ENCODE peak calls at places on chromosomes 2 and 18, in nine cellular contexts. H is activated T-helper 1 cell treated with anti-CD3 and anti-CD28 coated beads, Interleukin-2, amount 50 U/mL, for 16 hours; T is stimulated activated CD8-positive, alpha-beta memory T cell treated with anti-CD3 and anti-CD28 coated beads, Interleukin-2, amount 100 ng/mL, for 48 hours; E is body of pancreas; L is tibial nerve; Y is GM06990; S is NCI-H1092; F is chondrocyte; I is DMS 273 treated with DMSO at 0.1 percent for 48 hours. G is an unnamed sample.

GRCh38 chr2:28199995-28200394 is 192.7 kb upstream of the FOSL2 start:
- DNase-seq in S (no peak), L (no peak), F (no peak), E (no peak), Y (no peak), T (no peak), I (no peak), H (no peak), G (no peak)

GRCh38 chr2:213125646-213126347 is 25.6 kb downstream of the IKZF2 start:
- DNase-seq in I (no peak), T (no peak), Y (no peak), F (no peak), S (no peak), L (no peak), E (no peak), H (no peak), G (no peak)

GRCh38 chr18:13710460-13710859 is 15.9 kb downstream of the FAM210A start:
- DNase-seq in T (no peak), S (no peak), F (no peak), L (no peak), H (no peak), I (no peak), Y (no peak), E (no peak), G (no peak)

GRCh38 chr18:1094408-1094807 is 189.7 kb downstream of the ADCYAP1 start:
- DNase-seq in L (no peak), Y (no peak), F (no peak), S (no peak), T (no peak), H (no peak), I (no peak), E (no peak), G (no peak)

GRCh38 chr2:45404807-45405297 is 206.2 kb downstream of the SRBD1 start:
- DNase-seq in H (no peak), E (no peak), S (no peak), T (no peak), F (no peak), I (no peak), L (no peak), Y (no peak), G (no peak)

GRCh38 chr2:140308706-140309105 is 1528.5 kb upstream of the NXPH2 start:
- DNase-seq in H (no peak), I (no peak), E (no peak), L (no peak), F (no peak), S (no peak), Y (no peak), T (no peak), G (no peak)

GRCh38 chr2:45850558-45850957 is 199.1 kb downstream of the PRKCE start:
- DNase-seq in L (no peak), I (no peak), Y (no peak), H (no peak), S (no peak), T (no peak), F (no peak), E (no peak), G (no peak)

GRCh38 chr2:118847447-118848172 is at the start of gene EN1:
- DNase-seq in E (peak; percentile 19), F (no peak), L (no peak), I (peak; percentile 16), Y (no peak), H (no peak), S (no peak), T (no peak), G (no peak)

GRCh38 chr2:7118606-7119503 is 201.6 kb downstream of the RNF144A start:
- DNase-seq in E (no peak), F (no peak), S (no peak), I (no peak), T (no peak), H (no peak), Y (no peak), L (peak; percentile 18), G (no peak)

GRCh38 chr18:56044239-56044638 is 456.2 kb upstream of the TCF4 start:
- DNase-seq in T (no peak), H (no peak), I (no peak), E (no peak), S (no peak), L (no peak), Y (no peak), F (no peak), G (no peak)

GRCh38 chr2:149732730-149733290 is 145.2 kb upstream of the MMADHC start:
- DNase-seq in H (no peak), I (no peak), S (no peak), Y (no peak), E (no peak), L (no peak), F (no peak), T (no peak), G (no peak)

GRCh38 chr2:135822855-135823254 is 14.1 kb downstream of the LCT start:
- DNase-seq in L (no peak), I (no peak), Y (no peak), E (no peak), S (no peak), H (no peak), F (no peak), T (no peak), G (no peak)

GRCh38 chr2:149894760-149895159 is 307.2 kb upstream of the MMADHC start:
- DNase-seq in H (no peak), E (peak; percentile 15), Y (no peak), I (no peak), F (no peak), S (no peak), T (no peak), L (no peak), G (no peak)

GRCh38 chr2:43184339-43184895 is 42.0 kb downstream of the ZFP36L2 start:
- DNase-seq in I (no peak), L (no peak), T (no peak), S (no peak), E (no peak), H (no peak), Y (no peak), F (no peak), G (peak; percentile 34)

GRCh38 chr2:176079851-176080539 is 3.8 kb downstream of the EVX2 start:
- DNase-seq in Y (peak; percentile 64), I (no peak), E (no peak), T (peak; percentile 27), L (no peak), S (no peak), H (no peak), F (no peak), G (no peak)

GRCh38 chr2:216842634-216843033 is 17.2 kb downstream of the TNP1 start:
- DNase-seq in Y (no peak), E (peak; percentile 16), T (no peak), I (no peak), F (no peak), H (no peak), L (no peak), S (no peak), G (no peak)

GRCh38 chr2:96715658-96716057 is 24.2 kb downstream of the LMAN2L start:
- DNase-seq in E (no peak), T (no peak), I (no peak), S (no peak), H (no peak), F (no peak), Y (no peak), L (no peak), G (no peak)

GRCh38 chr2:223643310-223643709 is 41.1 kb upstream of the SCG2 start:
- DNase-seq in I (no peak), S (no peak), H (no peak), Y (no peak), L (no peak), F (no peak), E (no peak), T (no peak), G (no peak)

GRCh38 chr2:158600155-158600802 is 143.5 kb downstream of the PKP4 start:
- DNase-seq in I (no peak), Y (no peak), F (no peak), T (no peak), H (no peak), S (no peak), L (peak; percentile 48), E (peak; percentile 66), G (no peak)

GRCh38 chr18:23828426-23828825 is 139.2 kb downstream of the LAMA3 start:
- DNase-seq in H (no peak), I (no peak), S (no peak), T (no peak), Y (peak; percentile 34), E (peak; percentile 16), F (no peak), L (no peak), G (no peak)

GRCh38 chr2:71719520-71720282 is 266.3 kb downstream of the DYSF start:
- DNase-seq in S (no peak), E (no peak), I (no peak), L (no peak), T (no peak), Y (no peak), F (no peak), H (no peak), G (no peak)

GRCh38 chr2:239884051-239884405 is 141.1 kb downstream of the NDUFA10 start:
- DNase-seq in I (no peak), S (no peak), H (no peak), L (no peak), T (no peak), F (no peak), E (no peak), Y (no peak), G (no peak)

GRCh38 chr2:33021542-33022259 is 74.9 kb downstream of the LTBP1 start:
- DNase-seq in H (no peak), E (no peak), T (no peak), I (no peak), S (no peak), L (no peak), F (no peak), Y (no peak), G (no peak)

GRCh38 chr18:48124857-48125626 is 194.6 kb upstream of the SMAD2 start:
- DNase-seq in E (no peak), S (no peak), I (no peak), Y (peak; percentile 41), L (no peak), T (peak; percentile 11), F (no peak), H (no peak), G (peak; percentile 45)

GRCh38 chr18:36459786-36460185 is 162.3 kb downstream of the FHOD3 start:
- DNase-seq in T (no peak), F (no peak), Y (no peak), L (no peak), H (no peak), S (no peak), I (no peak), E (no peak), G (no peak)

GRCh38 chr2:75558786-75559428 is 1.8 kb downstream of the EVA1A start:
- DNase-seq in S (no peak), T (no peak), Y (no peak), H (no peak), L (no peak), F (no peak), E (no peak), I (no peak), G (no peak)

GRCh38 chr18:29780814-29781213 is 1261.7 kb downstream of the DSC3 start:
- DNase-seq in L (no peak), S (no peak), F (no peak), Y (no peak), T (no peak), I (no peak), H (no peak), E (no peak), G (no peak)

GRCh38 chr2:127594116-127594591 is 51.8 kb upstream of the GPR17 start:
- DNase-seq in S (no peak), F (peak; percentile 50), T (no peak), Y (no peak), H (no peak), I (no peak), E (no peak), L (no peak), G (no peak)

GRCh38 chr18:58012356-58012755 is 31.7 kb upstream of the NEDD4L start:
- DNase-seq in L (no peak), T (no peak), S (no peak), F (no peak), I (no peak), H (no peak), E (no peak), Y (no peak), G (no peak)

GRCh38 chr2:120986898-120987650 is 251.4 kb downstream of the GLI2 start:
- DNase-seq in F (peak; percentile 38), S (no peak), T (no peak), E (no peak), L (no peak), I (no peak), Y (no peak), H (peak; percentile 3), G (no peak)

GRCh38 chr2:7899241-7899640 is 782.6 kb upstream of the ID2 start:
- DNase-seq in L (no peak), F (no peak), H (no peak), T (no peak), S (no peak), I (no peak), Y (peak; percentile 22), E (no peak), G (no peak)

G was measured in stimulated activated CD4-positive, alpha-beta T cell treated with anti-CD3 and anti-CD28 coated beads, TNF-alpha, amount 100 ng/mL, for 48 hours.